ENCODE peak calls at places on chromosome 6, in four cellular contexts. P is Peyer's patch, T is GM06990, U is AG09309. F is an unnamed sample.

GRCh38 chr6:153849072-153849759 is 189.8 kb upstream of the OPRM1 start:
- DNase-seq in P (no peak), U (no peak), T (no peak), F (no peak)

GRCh38 chr6:29965873-29966601 is 23.7 kb downstream of the HLA-A start:
- DNase-seq in U (no peak), T (peak; percentile 57), P (peak; percentile 69), F (no peak)

GRCh38 chr6:109252261-109253041 is 129.8 kb downstream of the CD164 start:
- DNase-seq in P (no peak), T (no peak), U (no peak), F (no peak)

GRCh38 chr6:108477034-108477433 is 83.7 kb upstream of the FOXO3 start:
- DNase-seq in P (no peak), U (no peak), T (no peak), F (no peak)

GRCh38 chr6:127100510-127101140 is 17.8 kb upstream of the RSPO3 start:
- DNase-seq in U (peak; percentile 11), P (no peak), T (no peak), F (no peak)

GRCh38 chr6:144219056-144219685 is 66.0 kb upstream of the UTRN start:
- DNase-seq in P (no peak), U (peak; percentile 46), T (peak; percentile 25), F (no peak)

GRCh38 chr6:28988536-28989415 is 16.3 kb downstream of the ZNF311 start:
- DNase-seq in U (no peak), P (peak; percentile 27), T (peak; percentile 84), F (peak; percentile 82)

GRCh38 chr6:123940551-123940950 is 136.9 kb downstream of the NKAIN2 start:
- DNase-seq in U (no peak), P (no peak), T (no peak), F (no peak)

GRCh38 chr6:149190228-149190831 is 127.2 kb upstream of the TAB2 start:
- DNase-seq in T (no peak), P (peak; percentile 73), U (no peak), F (no peak)

GRCh38 chr6:38443750-38444149 is 196.0 kb downstream of the BTBD9 start:
- DNase-seq in U (no peak), T (no peak), P (no peak), F (no peak)

GRCh38 chr6:125188594-125189203 is 35.1 kb downstream of the TPD52L1 start:
- DNase-seq in T (no peak), P (no peak), U (no peak), F (no peak)

GRCh38 chr6:107198631-107199416 is 83.5 kb upstream of the BEND3 start:
- DNase-seq in T (no peak), U (no peak), P (no peak), F (no peak)

GRCh38 chr6:145194389-145194788 is 540.9 kb downstream of the EPM2A start:
- DNase-seq in P (no peak), U (no peak), T (no peak), F (no peak)

GRCh38 chr6:39904946-39905639 is 29.2 kb downstream of the MOCS1 start:
- DNase-seq in P (no peak), T (no peak), U (no peak), F (no peak)
- TF ChIP-seq CTCF in P (no peak), T (no peak), U (no peak), F (no peak)

DNA sequence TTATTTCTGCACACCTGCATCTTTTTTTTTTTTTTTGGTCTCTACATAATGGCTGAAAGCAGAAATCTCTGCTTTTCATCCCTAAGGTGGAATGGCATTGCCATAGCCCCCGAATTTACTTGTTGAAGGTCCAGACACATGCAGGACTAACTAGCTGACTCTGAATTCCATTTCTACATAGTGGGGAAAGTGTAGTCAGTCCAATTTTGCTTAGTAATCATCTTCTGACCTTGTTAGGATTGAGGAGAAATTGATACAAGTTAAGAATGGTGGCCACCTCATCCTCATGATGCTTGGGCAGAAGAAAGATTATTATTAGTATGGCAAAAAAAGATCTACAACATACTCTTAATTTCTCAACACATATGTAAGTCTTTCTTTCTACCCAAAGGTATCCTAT is 16.4 kb upstream of the FAM83B start:
- DNase-seq in T (no peak), U (no peak), P (no peak), F (no peak)
- TF ChIP-seq CTCF in T (no peak), U (no peak), P (no peak), F (no peak)

DNA sequence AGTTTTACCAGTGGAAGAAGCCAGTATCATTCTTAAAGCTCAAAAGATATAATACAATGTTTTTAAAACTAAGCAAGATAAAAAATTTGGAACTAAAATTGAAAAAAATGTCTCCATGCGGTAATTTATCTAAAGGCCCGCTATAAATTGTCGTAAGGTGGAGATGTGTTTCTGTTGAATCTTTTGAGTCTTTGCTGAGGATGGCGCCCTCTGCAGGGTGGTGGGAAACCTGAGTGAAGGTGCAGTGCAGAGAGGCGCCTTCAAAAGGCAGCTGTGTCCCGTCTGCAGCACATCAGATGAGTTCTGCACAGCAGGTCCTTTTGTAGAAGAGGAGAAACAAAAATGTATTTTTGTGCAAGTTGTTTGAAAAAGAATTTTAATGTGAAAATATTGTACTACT is 29.4 kb upstream of the KIF25 start:
- DNase-seq in T (no peak), U (no peak), P (no peak), F (no peak)
- TF ChIP-seq CTCF in T (peak; percentile 29), U (peak; percentile 37), P (no peak), F (peak; percentile 66)

DNA sequence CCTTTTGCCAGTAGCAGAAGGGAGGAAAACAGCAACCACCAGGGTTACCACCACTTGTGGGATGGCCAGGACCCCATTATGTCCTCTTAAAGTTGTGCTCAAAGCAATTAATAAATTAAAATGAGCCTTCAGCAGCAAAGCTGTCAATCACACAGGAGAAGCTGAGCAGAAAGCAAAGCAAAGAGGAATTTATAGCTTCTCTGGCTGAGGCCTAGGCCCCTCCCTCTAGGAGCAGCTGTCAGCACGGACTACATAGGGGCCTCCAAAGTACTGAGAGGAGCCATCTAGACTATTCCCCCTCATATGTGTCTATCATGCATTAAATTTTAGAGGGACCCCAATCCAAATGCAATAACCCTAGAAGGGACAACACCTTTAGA is 6.4 kb downstream of the CCND3 start:
- DNase-seq in T (no peak), U (no peak), P (no peak), F (no peak)
- TF ChIP-seq CTCF in T (no peak), U (no peak), P (no peak), F (no peak)

GRCh38 chr6:135053433-135053832 is 1.2 kb downstream of the HBS1L start:
- DNase-seq in P (no peak), U (no peak), T (no peak), F (no peak)

GRCh38 chr6:135054575-135055498 is at the start of gene HBS1L:
- DNase-seq in P (peak; percentile 94), U (peak; percentile 87), T (peak; percentile 99), F (peak; percentile 97)

GRCh38 chr6:135060076-135060475 is 5.5 kb upstream of the HBS1L start:
- DNase-seq in P (no peak), T (no peak), U (no peak), F (no peak)

GRCh38 chr6:135054238-135054574 is 416 bp downstream of the HBS1L start:
- DNase-seq in U (no peak), T (no peak), P (no peak), F (no peak)

DNA sequence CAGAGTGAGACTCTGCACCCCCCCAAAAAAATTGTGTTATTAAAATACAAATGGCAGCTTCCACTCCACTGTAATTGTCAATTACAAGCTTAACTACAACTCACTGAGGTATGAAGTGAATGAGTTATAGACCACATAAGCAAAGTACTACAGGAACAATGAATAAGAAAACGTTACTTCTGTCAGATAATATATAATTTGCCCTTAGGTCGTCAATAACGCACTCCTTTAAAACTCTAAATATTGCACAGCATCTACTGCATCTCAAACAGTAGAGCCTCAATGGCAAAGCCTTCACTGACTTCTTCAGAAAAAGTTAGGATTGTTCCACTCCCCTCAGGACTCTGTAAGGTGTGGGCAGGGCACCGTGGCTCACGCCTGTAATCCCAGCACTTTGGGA is 2.0 kb upstream of the HBS1L start:
- DNase-seq in T (no peak), U (no peak), P (no peak), F (no peak)
- TF ChIP-seq CTCF in T (no peak), U (no peak), P (no peak), F (no peak)

GRCh38 chr6:151370509-151371078 is 20.8 kb downstream of the ZBTB2 start:
- DNase-seq in P (no peak), T (no peak), U (no peak), F (no peak)
- TF ChIP-seq CTCF in P (no peak), T (no peak), U (no peak), F (peak; percentile 51)

DNA sequence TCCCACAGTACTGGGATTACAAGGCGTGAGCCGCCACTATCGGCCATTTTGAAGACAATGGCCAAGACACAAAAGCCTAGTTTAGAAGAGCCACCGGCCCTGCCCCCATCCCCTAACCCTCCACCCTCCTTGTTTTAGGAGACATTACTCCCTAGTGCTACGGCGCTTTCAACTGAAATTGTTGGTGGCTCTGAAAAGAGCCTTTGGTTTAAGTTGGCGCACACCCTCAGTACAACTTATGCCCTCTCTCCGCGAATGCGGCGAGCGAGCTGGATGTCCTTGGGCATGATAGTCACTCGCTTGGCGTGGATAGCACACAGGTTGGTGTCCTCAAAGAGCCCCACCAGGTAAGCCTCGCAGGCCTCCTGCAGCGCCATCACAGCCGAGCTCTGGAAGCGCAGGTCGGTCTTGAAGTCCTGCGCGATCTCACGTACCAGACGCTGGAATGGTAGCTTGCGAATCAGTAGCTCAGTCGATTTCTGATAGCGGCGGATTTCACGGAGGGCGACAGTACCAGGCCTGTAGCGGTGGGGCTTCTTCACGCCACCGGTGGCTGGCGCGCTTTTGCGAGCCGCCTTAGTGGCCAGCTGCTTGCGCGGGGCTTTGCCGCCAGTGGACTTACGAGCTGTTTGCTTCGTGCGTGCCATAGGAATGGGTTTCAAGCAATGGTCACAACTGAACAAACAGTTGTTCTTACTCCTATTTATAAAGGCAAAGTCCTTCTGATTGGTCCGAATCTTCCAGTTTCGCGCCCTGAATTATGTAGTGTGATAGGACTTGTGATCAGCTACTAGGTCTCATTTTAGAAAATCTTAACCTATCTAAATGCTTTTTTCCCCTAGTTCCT is 114.8 kb upstream of the BTN3A2 start:
- DNase-seq in P (peak; percentile 82), T (peak; percentile 93), U (no peak), F (no peak)
- TF ChIP-seq CTCF in P (no peak), T (peak; percentile 55), U (peak; percentile 34), F (peak; percentile 50)

F was measured in type B pancreatic cell.